ENCODE peak calls at places on chromosomes 12 and 14, in eight cellular contexts. One of them, this sample, is unnamed.

GRCh38 chr12:42593781-42594322 is 4.3 kb upstream of the PRICKLE1 start:
- DNase-seq in dorsolateral prefrontal cortex: no peak
- DNase-seq in AG04450: no peak
- DNase-seq in fibroblast of the aortic adventitia: no peak
- DNase-seq in IMR-90: no peak
- DNase-seq in astrocyte of the cerebellum: no peak
- DNase-seq in fibroblast of pulmonary artery: no peak
- DNase-seq in AG10803: no peak
- DNase-seq in this sample: no peak

GRCh38 chr14:99268776-99269510 is 3.1 kb downstream of the BCL11B start:
- DNase-seq in dorsolateral prefrontal cortex: no peak
- DNase-seq in AG04450: no peak
- DNase-seq in fibroblast of the aortic adventitia: no peak
- DNase-seq in IMR-90: no peak
- DNase-seq in astrocyte of the cerebellum: no peak
- DNase-seq in fibroblast of pulmonary artery: no peak
- DNase-seq in AG10803: no peak
- DNase-seq in this sample: no peak

GRCh38 chr12:117098361-117099217 is 627 bp downstream of the TESC start:
- DNase-seq in dorsolateral prefrontal cortex: no peak
- DNase-seq in AG04450: no peak
- DNase-seq in fibroblast of the aortic adventitia: no peak
- DNase-seq in IMR-90: no peak
- DNase-seq in astrocyte of the cerebellum: no peak
- DNase-seq in fibroblast of pulmonary artery: no peak
- DNase-seq in AG10803: no peak
- DNase-seq in this sample: no peak

GRCh38 chr14:104986487-104987164 is 1.0 kb downstream of the CLBA1 start:
- DNase-seq in dorsolateral prefrontal cortex: no peak
- DNase-seq in AG04450: no peak
- DNase-seq in fibroblast of the aortic adventitia: no peak
- DNase-seq in IMR-90: no peak
- DNase-seq in astrocyte of the cerebellum: no peak
- DNase-seq in fibroblast of pulmonary artery: no peak
- DNase-seq in AG10803: no peak
- DNase-seq in this sample: no peak

GRCh38 chr14:32167907-32168306 is 33.9 kb upstream of the RNU6-7 start:
- DNase-seq in dorsolateral prefrontal cortex: no peak
- DNase-seq in AG04450: no peak
- DNase-seq in fibroblast of the aortic adventitia: no peak
- DNase-seq in IMR-90: no peak
- DNase-seq in astrocyte of the cerebellum: no peak
- DNase-seq in fibroblast of pulmonary artery: no peak
- DNase-seq in AG10803: no peak
- DNase-seq in this sample: no peak

GRCh38 chr12:91811481-91812287 is 334.0 kb downstream of the BTG1 start:
- DNase-seq in dorsolateral prefrontal cortex: peak
- DNase-seq in AG04450: peak
- DNase-seq in fibroblast of the aortic adventitia: peak
- DNase-seq in IMR-90: peak
- DNase-seq in astrocyte of the cerebellum: peak
- DNase-seq in fibroblast of pulmonary artery: peak
- DNase-seq in AG10803: peak
- DNase-seq in this sample: peak

GRCh38 chr12:447132-447531 is 12.6 kb upstream of the B4GALNT3 start:
- DNase-seq in dorsolateral prefrontal cortex: no peak
- DNase-seq in AG04450: no peak
- DNase-seq in fibroblast of the aortic adventitia: no peak
- DNase-seq in IMR-90: no peak
- DNase-seq in astrocyte of the cerebellum: no peak
- DNase-seq in fibroblast of pulmonary artery: no peak
- DNase-seq in AG10803: no peak
- DNase-seq in this sample: no peak

GRCh38 chr12:3962661-3963483 is 89.7 kb upstream of the PARP11 start:
- DNase-seq in dorsolateral prefrontal cortex: no peak
- DNase-seq in AG04450: no peak
- DNase-seq in fibroblast of the aortic adventitia: no peak
- DNase-seq in IMR-90: no peak
- DNase-seq in astrocyte of the cerebellum: no peak
- DNase-seq in fibroblast of pulmonary artery: no peak
- DNase-seq in AG10803: no peak
- DNase-seq in this sample: no peak

GRCh38 chr14:67392728-67393314 is 19.1 kb downstream of the PLEK2 start:
- DNase-seq in dorsolateral prefrontal cortex: no peak
- DNase-seq in AG04450: no peak
- DNase-seq in fibroblast of the aortic adventitia: no peak
- DNase-seq in IMR-90: no peak
- DNase-seq in astrocyte of the cerebellum: no peak
- DNase-seq in fibroblast of pulmonary artery: no peak
- DNase-seq in AG10803: no peak
- DNase-seq in this sample: no peak

GRCh38 chr12:98401427-98401826 is 114.0 kb upstream of the TMPO start:
- DNase-seq in dorsolateral prefrontal cortex: no peak
- DNase-seq in AG04450: no peak
- DNase-seq in fibroblast of the aortic adventitia: no peak
- DNase-seq in IMR-90: no peak
- DNase-seq in astrocyte of the cerebellum: no peak
- DNase-seq in fibroblast of pulmonary artery: no peak
- DNase-seq in AG10803: no peak
- DNase-seq in this sample: no peak

GRCh38 chr14:102817942-102818940 is 41.0 kb downstream of the TRAF3 start:
- DNase-seq in dorsolateral prefrontal cortex: no peak
- DNase-seq in AG04450: no peak
- DNase-seq in fibroblast of the aortic adventitia: peak
- DNase-seq in IMR-90: peak
- DNase-seq in astrocyte of the cerebellum: no peak
- DNase-seq in fibroblast of pulmonary artery: no peak
- DNase-seq in AG10803: peak
- DNase-seq in this sample: peak

GRCh38 chr14:94412671-94413638 is 24.6 kb upstream of the SERPINA1 start:
- DNase-seq in dorsolateral prefrontal cortex: no peak
- DNase-seq in AG04450: no peak
- DNase-seq in fibroblast of the aortic adventitia: peak
- DNase-seq in IMR-90: no peak
- DNase-seq in astrocyte of the cerebellum: no peak
- DNase-seq in fibroblast of pulmonary artery: peak
- DNase-seq in AG10803: no peak
- DNase-seq in this sample: no peak

GRCh38 chr12:46387697-46388096 is 15.1 kb upstream of the SLC38A2 start:
- DNase-seq in dorsolateral prefrontal cortex: no peak
- DNase-seq in AG04450: no peak
- DNase-seq in fibroblast of the aortic adventitia: no peak
- DNase-seq in IMR-90: no peak
- DNase-seq in astrocyte of the cerebellum: no peak
- DNase-seq in fibroblast of pulmonary artery: no peak
- DNase-seq in AG10803: no peak
- DNase-seq in this sample: no peak

GRCh38 chr14:102622262-102622885 is 29.9 kb downstream of the RCOR1 start:
- DNase-seq in dorsolateral prefrontal cortex: no peak
- DNase-seq in AG04450: no peak
- DNase-seq in fibroblast of the aortic adventitia: no peak
- DNase-seq in IMR-90: no peak
- DNase-seq in astrocyte of the cerebellum: no peak
- DNase-seq in fibroblast of pulmonary artery: peak
- DNase-seq in AG10803: no peak
- DNase-seq in this sample: no peak

GRCh38 chr12:6639151-6639773 is 3.5 kb upstream of the LPAR5 start:
- DNase-seq in dorsolateral prefrontal cortex: no peak
- DNase-seq in AG04450: no peak
- DNase-seq in fibroblast of the aortic adventitia: no peak
- DNase-seq in IMR-90: no peak
- DNase-seq in astrocyte of the cerebellum: no peak
- DNase-seq in fibroblast of pulmonary artery: no peak
- DNase-seq in AG10803: no peak
- DNase-seq in this sample: no peak
- H3K4me3 ChIP-seq in dorsolateral prefrontal cortex: no peak
- H3K4me3 ChIP-seq in AG04450: no peak
- H3K4me3 ChIP-seq in fibroblast of the aortic adventitia: no peak
- H3K4me3 ChIP-seq in IMR-90: no peak
- H3K4me3 ChIP-seq in astrocyte of the cerebellum: no peak
- H3K4me3 ChIP-seq in fibroblast of pulmonary artery: no peak
- H3K4me3 ChIP-seq in AG10803: no peak
- H3K4me3 ChIP-seq in this sample: no peak

GRCh38 chr12:131831021-131831571 is 2.9 kb downstream of the MMP17 start:
- DNase-seq in dorsolateral prefrontal cortex: no peak
- DNase-seq in AG04450: no peak
- DNase-seq in fibroblast of the aortic adventitia: peak
- DNase-seq in IMR-90: no peak
- DNase-seq in astrocyte of the cerebellum: no peak
- DNase-seq in fibroblast of pulmonary artery: peak
- DNase-seq in AG10803: no peak
- DNase-seq in this sample: peak

GRCh38 chr12:131831635-131832041 is 3.4 kb downstream of the MMP17 start:
- DNase-seq in dorsolateral prefrontal cortex: no peak
- DNase-seq in AG04450: peak
- DNase-seq in fibroblast of the aortic adventitia: peak
- DNase-seq in IMR-90: peak
- DNase-seq in astrocyte of the cerebellum: no peak
- DNase-seq in fibroblast of pulmonary artery: peak
- DNase-seq in AG10803: peak
- DNase-seq in this sample: peak

GRCh38 chr12:131829795-131830334 is 1.7 kb downstream of the MMP17 start:
- DNase-seq in dorsolateral prefrontal cortex: no peak
- DNase-seq in AG04450: no peak
- DNase-seq in fibroblast of the aortic adventitia: no peak
- DNase-seq in IMR-90: no peak
- DNase-seq in astrocyte of the cerebellum: no peak
- DNase-seq in fibroblast of pulmonary artery: no peak
- DNase-seq in AG10803: no peak
- DNase-seq in this sample: no peak

GRCh38 chr12:131829351-131829794 is 1.2 kb downstream of the MMP17 start:
- DNase-seq in dorsolateral prefrontal cortex: no peak
- DNase-seq in AG04450: no peak
- DNase-seq in fibroblast of the aortic adventitia: peak
- DNase-seq in IMR-90: no peak
- DNase-seq in astrocyte of the cerebellum: no peak
- DNase-seq in fibroblast of pulmonary artery: no peak
- DNase-seq in AG10803: no peak
- DNase-seq in this sample: no peak

DNA sequence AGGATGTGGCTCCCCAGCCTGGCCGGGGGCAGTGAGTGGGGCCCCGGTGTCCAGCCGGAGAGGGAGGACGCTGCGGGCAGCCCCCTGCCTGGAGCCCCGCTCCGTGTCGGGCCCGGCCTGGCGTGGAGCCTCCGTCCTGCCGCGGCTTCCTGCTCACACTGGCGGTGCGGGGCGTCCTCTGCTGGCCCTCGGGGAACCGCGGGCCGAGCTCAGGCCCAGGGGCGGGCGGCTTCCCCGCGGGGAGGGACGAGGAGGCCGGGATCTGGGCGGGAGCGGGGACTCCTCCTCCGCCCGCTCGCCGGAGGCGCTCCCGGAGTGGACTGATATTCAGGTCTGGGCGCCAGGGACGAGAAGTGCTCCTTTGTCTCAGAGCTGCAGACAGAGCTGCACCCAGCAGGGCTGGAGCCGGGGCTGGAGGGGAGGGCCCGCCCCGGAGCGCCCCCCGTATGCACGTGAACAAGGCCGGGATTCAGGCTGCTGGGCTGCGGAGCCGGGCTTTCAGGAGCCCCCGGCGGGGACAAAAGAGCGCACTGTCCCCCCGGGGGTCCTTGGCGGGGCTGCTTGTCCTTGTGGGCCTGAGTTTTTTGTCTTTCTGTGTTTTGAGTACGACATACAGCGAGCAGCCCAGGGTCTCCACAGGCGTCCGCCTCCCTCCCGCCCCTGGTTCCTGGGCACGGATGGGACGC is 2.3 kb downstream of the MMP17 start:
- DNase-seq in dorsolateral prefrontal cortex: peak
- DNase-seq in AG04450: peak
- DNase-seq in fibroblast of the aortic adventitia: peak
- DNase-seq in IMR-90: peak
- DNase-seq in astrocyte of the cerebellum: peak
- DNase-seq in fibroblast of pulmonary artery: peak
- DNase-seq in AG10803: peak
- DNase-seq in this sample: peak
- TF ChIP-seq CTCF in dorsolateral prefrontal cortex: peak
- TF ChIP-seq CTCF in AG04450: peak
- TF ChIP-seq CTCF in fibroblast of the aortic adventitia: peak
- TF ChIP-seq CTCF in IMR-90: peak
- TF ChIP-seq CTCF in astrocyte of the cerebellum: peak
- TF ChIP-seq CTCF in fibroblast of pulmonary artery: peak
- TF ChIP-seq CTCF in AG10803: peak
- TF ChIP-seq CTCF in this sample: peak

GRCh38 chr12:28770329-28770728 is 378.7 kb upstream of the FAR2 start:
- DNase-seq in dorsolateral prefrontal cortex: no peak
- DNase-seq in AG04450: no peak
- DNase-seq in fibroblast of the aortic adventitia: no peak
- DNase-seq in IMR-90: no peak
- DNase-seq in astrocyte of the cerebellum: no peak
- DNase-seq in fibroblast of pulmonary artery: no peak
- DNase-seq in AG10803: no peak
- DNase-seq in this sample: peak
- H3K4me3 ChIP-seq in dorsolateral prefrontal cortex: no peak
- H3K4me3 ChIP-seq in AG04450: no peak
- H3K4me3 ChIP-seq in fibroblast of the aortic adventitia: no peak
- H3K4me3 ChIP-seq in IMR-90: no peak
- H3K4me3 ChIP-seq in astrocyte of the cerebellum: no peak
- H3K4me3 ChIP-seq in fibroblast of pulmonary artery: no peak
- H3K4me3 ChIP-seq in AG10803: no peak
- H3K4me3 ChIP-seq in this sample: no peak

GRCh38 chr12:56029666-56030293 is 8.9 kb downstream of the IKZF4 start:
- DNase-seq in dorsolateral prefrontal cortex: no peak
- DNase-seq in AG04450: no peak
- DNase-seq in fibroblast of the aortic adventitia: peak
- DNase-seq in IMR-90: peak
- DNase-seq in astrocyte of the cerebellum: peak
- DNase-seq in fibroblast of pulmonary artery: peak
- DNase-seq in AG10803: peak
- DNase-seq in this sample: peak
- TF ChIP-seq CTCF in dorsolateral prefrontal cortex: peak
- TF ChIP-seq CTCF in AG04450: peak
- TF ChIP-seq CTCF in fibroblast of the aortic adventitia: peak
- TF ChIP-seq CTCF in IMR-90: peak
- TF ChIP-seq CTCF in astrocyte of the cerebellum: peak
- TF ChIP-seq CTCF in fibroblast of pulmonary artery: peak
- TF ChIP-seq CTCF in AG10803: peak
- TF ChIP-seq CTCF in this sample: peak